ENCODE peak calls at places on chromosomes 3 and 15, in eight cellular contexts. C is psoas muscle, F is HCT116, P is activated B cell treated with CpG ODN at 0.5 μM for 24 hours, I is lower leg skin, U is fibroblast of pulmonary artery, O is nephron progenitor cell, H is pancreas. R is an unnamed sample.

GRCh38 chr3:42120866-42121265 is 29.7 kb downstream of the TRAK1 start:
- DNase-seq in I (no peak), F (no peak), C (no peak), O (no peak), H (no peak), P (no peak), U (no peak), R (no peak)

GRCh38 chr3:124812291-124813265 is 74.6 kb downstream of the ITGB5 start:
- DNase-seq in P (no peak), F (peak; percentile 82), O (no peak), H (no peak), I (peak; percentile 76), U (peak; percentile 96), C (peak; percentile 84), R (no peak)

GRCh38 chr3:43418601-43419272 is 132.4 kb downstream of the SNRK start:
- DNase-seq in C (no peak), H (peak; percentile 54), P (no peak), U (peak; percentile 95), O (no peak), I (no peak), F (no peak), R (no peak)

GRCh38 chr3:98209244-98209643 is 42.7 kb downstream of the OR5H15 start:
- DNase-seq in I (no peak), F (peak; percentile 10), H (no peak), P (no peak), O (no peak), C (no peak), U (no peak), R (no peak)

GRCh38 chr3:108234387-108234957 is 12.2 kb upstream of the IFT57 start:
- DNase-seq in U (no peak), C (no peak), P (no peak), H (no peak), I (no peak), O (no peak), F (no peak), R (no peak)

GRCh38 chr15:40957581-40958051 is 4.3 kb downstream of the CHAC1 start:
- DNase-seq in C (peak; percentile 94), U (no peak), O (no peak), H (peak; percentile 89), I (no peak), F (no peak), P (no peak), R (no peak)

GRCh38 chr15:58551764-58552504 is 120.1 kb downstream of the LIPC start:
- DNase-seq in U (peak; percentile 95), C (no peak), F (no peak), O (no peak), H (no peak), I (peak; percentile 65), P (no peak), R (no peak)

GRCh38 chr3:136750209-136750921 is 1.8 kb downstream of the STAG1 start:
- DNase-seq in F (no peak), P (no peak), C (no peak), H (no peak), I (no peak), O (no peak), U (peak; percentile 19), R (no peak)

GRCh38 chr15:77856718-77857346 is 220.7 kb downstream of the TBC1D2B start:
- DNase-seq in F (no peak), U (no peak), O (no peak), I (no peak), C (peak; percentile 12), H (no peak), P (no peak), R (no peak)

GRCh38 chr3:160115387-160115786 is 109.8 kb upstream of the C3orf80 start:
- DNase-seq in I (no peak), O (no peak), F (no peak), P (no peak), H (peak; percentile 32), C (no peak), U (no peak), R (no peak)

GRCh38 chr15:81373996-81374395 is at the start of gene TMC3:
- DNase-seq in P (no peak), C (no peak), H (no peak), U (no peak), I (no peak), F (no peak), O (peak; percentile 28), R (no peak)

GRCh38 chr3:186248850-186249249 is 113.2 kb downstream of the DGKG start:
- DNase-seq in H (no peak), I (no peak), O (no peak), P (no peak), U (no peak), F (no peak), C (no peak), R (no peak)

GRCh38 chr3:126971891-126972351 is 11.0 kb upstream of the PLXNA1 start:
- DNase-seq in O (peak; percentile 59), C (peak; percentile 77), H (no peak), U (peak; percentile 76), F (no peak), P (peak; percentile 41), I (peak; percentile 82), R (no peak)

GRCh38 chr3:110314512-110315114 is 757.0 kb upstream of the NECTIN3 start:
- DNase-seq in O (peak; percentile 64), C (no peak), P (no peak), U (peak; percentile 71), F (peak; percentile 72), I (peak; percentile 29), H (peak; percentile 61), R (no peak)

GRCh38 chr3:138081371-138082084 is 33.9 kb downstream of the DZIP1L start:
- DNase-seq in H (no peak), I (no peak), F (no peak), C (no peak), U (peak; percentile 73), O (no peak), P (no peak), R (no peak)

GRCh38 chr3:143849854-143850549 is 1.7 kb upstream of the SLC9A9 start:
- DNase-seq in I (peak; percentile 33), P (no peak), C (no peak), U (peak; percentile 92), O (no peak), F (no peak), H (no peak), R (no peak)

GRCh38 chr3:14555835-14556234 is 15.7 kb upstream of the GRIP2 start:
- DNase-seq in H (no peak), I (no peak), U (no peak), F (no peak), P (no peak), C (peak; percentile 71), O (no peak), R (no peak)

GRCh38 chr3:106609666-106610301 is 741.0 kb upstream of the CBLB start:
- DNase-seq in U (peak; percentile 96), O (peak; percentile 59), P (no peak), H (peak; percentile 58), C (peak; percentile 46), F (peak; percentile 62), I (peak; percentile 76), R (no peak)

DNA sequence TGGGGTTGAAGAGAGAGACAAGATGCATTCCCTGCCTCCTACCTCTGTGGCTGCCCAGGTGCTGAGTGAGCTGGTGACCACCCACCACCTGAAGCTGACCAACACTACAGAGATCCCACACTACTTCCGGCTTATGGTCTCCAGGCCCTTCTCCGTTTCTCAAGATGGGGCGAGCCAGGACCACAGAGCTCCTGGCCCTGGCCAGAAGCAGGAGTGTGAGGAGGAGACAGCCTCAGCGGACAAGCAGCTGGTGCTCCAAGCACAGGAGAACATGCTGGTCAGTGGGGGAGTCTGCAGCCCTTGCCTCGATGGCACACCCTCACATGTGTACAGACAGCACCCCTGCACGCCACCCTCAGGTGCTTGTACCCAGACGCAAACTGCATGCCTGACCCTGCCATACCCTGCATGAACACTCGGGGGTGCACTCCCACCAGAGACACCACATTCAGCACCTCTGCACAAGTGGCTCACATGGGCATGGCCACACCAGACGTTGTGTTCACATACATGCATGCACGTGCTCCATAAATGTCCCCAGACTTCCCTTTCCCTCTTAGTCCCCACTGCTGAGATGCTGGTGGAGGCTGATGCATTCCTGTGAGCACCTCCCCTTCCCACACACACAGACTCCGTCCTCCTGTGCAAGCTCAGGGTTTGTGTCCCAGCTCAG is 19.0 kb downstream of the ACAA1 start:
- DNase-seq in C (peak; percentile 68), F (peak; percentile 40), U (peak; percentile 60), H (peak; percentile 74), O (peak; percentile 37), P (peak; percentile 58), I (peak; percentile 58), R (peak; percentile 51)
- TF ChIP-seq CTCF in C (peak; percentile 54), F (peak; percentile 86), U (peak; percentile 69), H (peak; percentile 51), O (peak; percentile 44), P (no peak), I (no peak), R (peak; percentile 62)

DNA sequence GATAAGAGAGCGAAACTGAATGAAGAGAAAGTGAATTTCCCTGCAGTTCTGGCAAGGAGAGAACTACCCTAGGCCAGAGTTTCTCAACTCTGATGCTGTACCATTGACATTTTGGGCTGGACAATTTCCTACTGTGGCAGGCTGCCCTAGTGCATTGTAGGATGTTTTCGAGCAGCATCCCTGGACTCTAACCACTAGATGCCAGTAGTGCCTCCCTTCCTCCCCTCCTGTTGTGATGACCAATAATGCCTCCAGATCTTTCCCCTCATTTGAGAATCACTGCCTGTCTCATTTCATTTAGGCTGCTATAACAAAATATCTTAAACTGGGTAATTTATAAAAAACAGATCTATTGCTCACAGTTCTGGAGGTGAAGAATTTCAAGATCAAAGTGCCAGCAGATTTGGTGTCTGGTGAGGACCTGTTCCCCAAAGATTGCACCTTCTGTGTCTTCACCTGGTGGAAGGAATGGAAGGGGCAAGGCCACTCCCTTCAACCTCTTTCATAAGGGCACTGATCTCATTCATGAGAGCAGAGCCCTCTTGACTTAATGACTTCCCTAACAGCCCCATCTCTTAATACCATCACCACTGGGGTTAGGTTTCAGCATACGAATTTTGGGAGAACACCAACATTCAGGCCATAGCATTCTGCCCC is 188.9 kb upstream of the MEIS2 start:
- DNase-seq in C (no peak), I (no peak), P (no peak), U (peak; percentile 28), O (peak; percentile 8), H (no peak), F (peak; percentile 8), R (no peak)
- TF ChIP-seq CTCF in C (no peak), I (no peak), P (no peak), U (peak; percentile 54), O (peak; percentile 36), H (no peak), F (peak; percentile 42), R (peak; percentile 6)

DNA sequence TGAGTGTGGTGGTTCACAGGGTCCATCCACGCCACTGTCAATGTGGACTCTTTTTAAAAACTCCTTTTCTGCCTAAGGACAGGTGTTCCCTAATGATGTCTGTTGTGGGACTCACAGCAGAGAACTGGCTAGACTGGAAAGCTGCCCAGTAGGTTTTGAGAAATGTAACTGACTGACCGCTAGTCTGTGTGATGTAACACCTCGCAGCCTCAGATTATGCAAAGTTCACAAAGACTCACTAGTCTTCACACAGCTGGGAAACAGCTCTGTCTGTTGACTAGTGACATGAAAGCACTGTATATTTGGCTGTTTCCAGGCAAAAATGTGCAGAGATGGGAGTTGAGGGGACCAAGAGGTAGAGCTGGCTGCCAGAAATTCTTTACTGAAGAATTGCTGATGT is 10.4 kb downstream of the PDZRN3 start:
- DNase-seq in U (peak; percentile 91), F (no peak), I (peak; percentile 42), O (no peak), C (no peak), H (peak; percentile 35), P (no peak), R (no peak)
- TF ChIP-seq CTCF in U (peak; percentile 23), F (no peak), I (no peak), O (no peak), C (no peak), H (no peak), P (no peak), R (no peak)

GRCh38 chr3:94626599-94626998 is 563.7 kb downstream of the NSUN3 start:
- DNase-seq in I (no peak), U (no peak), P (no peak), F (no peak), C (no peak), O (no peak), H (no peak), R (no peak)

GRCh38 chr3:94627689-94628088 is 564.8 kb downstream of the NSUN3 start:
- DNase-seq in I (no peak), C (no peak), O (no peak), H (no peak), P (no peak), U (no peak), F (no peak), R (no peak)
- TF ChIP-seq CTCF in I (no peak), C (no peak), O (no peak), H (no peak), P (no peak), U (no peak), F (no peak), R (no peak)

R was measured in D721Med.